ENCODE peak calls at places on chromosomes 5 and 9, in ten cellular contexts. H, O, S, K, Q, L, C, Z, G and W are unnamed samples.

GRCh38 chr9:77521091-77521490 is 127.0 kb downstream of the GNA14 start:
- DNase-seq in H (no peak), O (no peak), S (no peak), K (no peak), Q (no peak), L (no peak), C (no peak), Z (no peak), G (no peak), W (no peak)

GRCh38 chr9:76932778-76933177 is 26.9 kb upstream of the PRUNE2 start:
- DNase-seq in H (no peak), O (no peak), S (no peak), K (no peak), Q (no peak), L (no peak), C (no peak), Z (no peak), G (no peak), W (no peak)

GRCh38 chr5:83711982-83712601 is 8.6 kb downstream of the HAPLN1 start:
- DNase-seq in H (peak; percentile 43), O (peak; percentile 22), S (peak; percentile 54), K (no peak), Q (peak; percentile 49), L (no peak), C (no peak), Z (peak; percentile 60), G (no peak), W (peak; percentile 41)

GRCh38 chr5:10328323-10328722 is 20.6 kb upstream of the CMBL start:
- DNase-seq in H (no peak), O (no peak), S (peak; percentile 36), K (no peak), Q (no peak), L (no peak), C (no peak), Z (no peak), G (no peak), W (no peak)

GRCh38 chr9:36039696-36040095 is 3.0 kb downstream of the RECK start:
- DNase-seq in H (no peak), O (no peak), S (peak; percentile 19), K (no peak), Q (no peak), L (no peak), C (no peak), Z (no peak), G (no peak), W (no peak)

GRCh38 chr9:87267701-87268100 is 230.0 kb upstream of the DAPK1 start:
- DNase-seq in H (no peak), O (no peak), S (no peak), K (no peak), Q (no peak), L (peak; percentile 82), C (no peak), Z (no peak), G (no peak), W (no peak)

GRCh38 chr9:68740561-68740960 is 35.5 kb downstream of the PIP5K1B start:
- DNase-seq in H (no peak), O (no peak), S (no peak), K (no peak), Q (no peak), L (no peak), C (no peak), Z (peak; percentile 79), G (no peak), W (no peak)

GRCh38 chr5:127934791-127935256 is 148.7 kb upstream of the SLC12A2 start:
- DNase-seq in H (no peak), O (no peak), S (peak; percentile 75), K (no peak), Q (peak; percentile 93), L (peak; percentile 2), C (no peak), Z (peak; percentile 99), G (no peak), W (no peak)

GRCh38 chr5:10896016-10896415 is 135.0 kb upstream of the DAP start:
- DNase-seq in H (no peak), O (no peak), S (no peak), K (no peak), Q (no peak), L (no peak), C (no peak), Z (peak; percentile 39), G (no peak), W (no peak)

GRCh38 chr5:476102-476813 is 33.3 kb downstream of the EXOC3 start:
- DNase-seq in H (no peak), O (no peak), S (no peak), K (no peak), Q (no peak), L (no peak), C (no peak), Z (peak; percentile 24), G (peak; percentile 49), W (no peak)

DNA sequence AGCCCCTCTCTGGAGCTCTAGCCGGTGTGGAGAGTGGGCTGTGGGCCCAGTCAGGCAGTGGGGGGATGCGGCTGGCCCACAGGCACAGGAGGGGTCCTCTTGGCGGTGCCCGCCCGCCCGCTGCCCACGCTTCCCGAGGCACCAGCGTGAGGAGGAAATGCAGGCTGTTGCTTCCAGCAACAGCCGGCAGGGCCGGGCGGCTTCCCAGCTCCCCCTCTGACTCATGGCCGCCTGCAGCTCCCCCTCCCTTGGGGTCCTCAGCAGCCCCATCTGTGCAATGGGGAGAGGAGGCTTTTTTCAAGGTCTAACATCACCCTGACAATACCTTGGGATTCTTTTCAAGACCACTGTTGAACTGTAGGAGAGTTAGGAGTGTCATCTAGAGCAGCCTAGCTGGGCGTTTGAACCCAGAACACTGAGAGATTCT is 10.4 kb downstream of the CXXC5 start:
- DNase-seq in H (no peak), O (no peak), S (peak; percentile 76), K (no peak), Q (no peak), L (no peak), C (no peak), Z (peak; percentile 31), G (no peak), W (no peak)
- TF ChIP-seq CTCF in H (no peak), O (no peak), S (peak; percentile 18), K (no peak), Q (no peak), L (no peak), C (peak; percentile 0), Z (peak; percentile 1), G (no peak), W (no peak)

DNA sequence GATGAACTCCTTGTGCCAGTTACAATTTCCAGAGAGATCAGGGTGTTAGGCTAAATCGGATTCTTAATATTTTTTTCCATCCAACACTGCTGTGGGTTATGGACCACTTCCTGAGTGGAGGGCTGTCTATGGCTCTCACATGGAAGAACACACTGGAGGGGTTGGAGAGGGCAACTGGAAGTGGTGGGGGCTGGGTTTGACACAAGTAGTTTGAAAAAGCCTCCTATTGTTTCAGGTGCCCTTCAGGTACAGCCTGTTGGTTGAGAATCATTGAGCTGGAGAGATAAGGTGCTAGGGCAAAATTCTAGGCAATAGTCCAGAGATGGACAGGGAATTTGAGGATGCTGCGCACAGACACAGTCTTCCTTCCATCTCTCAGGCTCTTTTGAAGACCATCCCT is 87.5 kb downstream of the ACER2 start:
- DNase-seq in H (no peak), O (no peak), S (no peak), K (no peak), Q (no peak), L (no peak), C (no peak), Z (no peak), G (no peak), W (no peak)
- TF ChIP-seq CTCF in H (no peak), O (no peak), S (no peak), K (no peak), Q (no peak), L (no peak), C (no peak), Z (no peak), G (no peak), W (no peak)

GRCh38 chr5:174552428-174552827 is 172.0 kb upstream of the MSX2 start:
- DNase-seq in H (peak; percentile 25), O (no peak), S (no peak), K (no peak), Q (no peak), L (no peak), C (no peak), Z (no peak), G (no peak), W (no peak)

GRCh38 chr5:174547814-174548213 is 176.6 kb upstream of the MSX2 start:
- DNase-seq in H (no peak), O (no peak), S (no peak), K (no peak), Q (no peak), L (no peak), C (no peak), Z (no peak), G (no peak), W (no peak)

GRCh38 chr5:174545926-174546325 is 178.5 kb upstream of the MSX2 start:
- DNase-seq in H (no peak), O (no peak), S (no peak), K (no peak), Q (no peak), L (no peak), C (no peak), Z (no peak), G (no peak), W (no peak)

GRCh38 chr5:174550026-174550425 is 174.4 kb upstream of the MSX2 start:
- DNase-seq in H (no peak), O (no peak), S (no peak), K (no peak), Q (no peak), L (no peak), C (no peak), Z (no peak), G (no peak), W (no peak)

GRCh38 chr5:174549254-174549653 is 175.1 kb upstream of the MSX2 start:
- DNase-seq in H (no peak), O (no peak), S (peak; percentile 36), K (no peak), Q (no peak), L (no peak), C (no peak), Z (no peak), G (no peak), W (no peak)
- TF ChIP-seq CTCF in H (no peak), O (no peak), S (no peak), K (no peak), Q (no peak), L (no peak), C (no peak), Z (no peak), G (no peak), W (no peak)

GRCh38 chr5:52788505-52788821 is 747 bp downstream of the ITGA1 start:
- DNase-seq in H (no peak), O (no peak), S (no peak), K (no peak), Q (peak; percentile 49), L (no peak), C (no peak), Z (no peak), G (no peak), W (no peak)

GRCh38 chr5:52786391-52786790 is 1.3 kb upstream of the ITGA1 start:
- DNase-seq in H (no peak), O (no peak), S (no peak), K (no peak), Q (no peak), L (no peak), C (no peak), Z (no peak), G (no peak), W (no peak)

GRCh38 chr5:52789378-52789777 is 1.7 kb downstream of the ITGA1 start:
- DNase-seq in H (no peak), O (no peak), S (no peak), K (no peak), Q (no peak), L (no peak), C (no peak), Z (no peak), G (no peak), W (no peak)

GRCh38 chr5:52786937-52787599 is 648 bp upstream of the ITGA1 start:
- DNase-seq in H (peak; percentile 18), O (no peak), S (peak; percentile 26), K (peak; percentile 28), Q (peak; percentile 20), L (no peak), C (no peak), Z (peak; percentile 56), G (peak; percentile 32), W (no peak)

GRCh38 chr5:52787600-52788504 is at the start of the genes ITGA1 and PELO:
- DNase-seq in H (peak; percentile 77), O (peak; percentile 74), S (peak; percentile 75), K (peak; percentile 13), Q (peak; percentile 88), L (peak; percentile 59), C (no peak), Z (peak; percentile 59), G (peak; percentile 74), W (peak; percentile 52)
- TF ChIP-seq CTCF in H (no peak), O (peak; percentile 58), S (peak; percentile 29), K (no peak), Q (peak; percentile 37), L (peak; percentile 20), C (peak; percentile 57), Z (no peak), G (peak; percentile 50), W (no peak)